ENCODE peak calls at places on chromosome 7, in four cellular contexts. Y is GM23248, X is PC-3, U is neural progenitor cell. H is an unnamed sample.

GRCh38 chr7:99665312-99665759 is 14.5 kb downstream of the CYP3A5 start:
- DNase-seq in Y (no peak), X (no peak), U (no peak), H (no peak)

GRCh38 chr7:147833549-147833948 is 757.0 kb upstream of the C7orf33 start:
- DNase-seq in Y (no peak), X (no peak), U (peak), H (peak)

GRCh38 chr7:51366930-51367613 is 50.5 kb upstream of the COBL start:
- DNase-seq in Y (peak), X (peak), U (peak), H (peak)

GRCh38 chr7:92517626-92518025 is 10.7 kb downstream of the PEX1 start:
- DNase-seq in Y (peak), X (peak), U (no peak), H (no peak)

GRCh38 chr7:39501358-39501757 is 64.8 kb upstream of the YAE1 start:
- DNase-seq in Y (no peak), X (no peak), U (no peak), H (no peak)

GRCh38 chr7:157355784-157356511 is 19.1 kb downstream of the DNAJB6 start:
- DNase-seq in Y (peak), X (peak), U (no peak), H (no peak)

GRCh38 chr7:148699772-148700629 is 1.3 kb downstream of the CUL1 start:
- DNase-seq in Y (peak), X (peak), U (no peak), H (no peak)

GRCh38 chr7:70607281-70607680 is 524.7 kb upstream of the GALNT17 start:
- DNase-seq in Y (no peak), X (no peak), U (no peak), H (no peak)

GRCh38 chr7:98365863-98366561 is 34.9 kb downstream of the BAIAP2L1 start:
- DNase-seq in Y (no peak), X (no peak), U (no peak), H (no peak)

GRCh38 chr7:142357953-142358520 is 100.2 kb upstream of the PRSS58 start:
- DNase-seq in Y (peak), X (peak), U (peak), H (peak)

GRCh38 chr7:78043159-78043558 is 244.6 kb downstream of the PHTF2 start:
- DNase-seq in Y (no peak), X (no peak), U (no peak), H (no peak)

GRCh38 chr7:85682819-85683218 is 496.0 kb upstream of the SEMA3D start:
- DNase-seq in Y (peak), X (no peak), U (no peak), H (no peak)

GRCh38 chr7:28448708-28449107 is 36.4 kb downstream of the CREB5 start:
- DNase-seq in Y (no peak), X (no peak), U (no peak), H (no peak)

GRCh38 chr7:150901160-150902035 is 49.1 kb downstream of the AOC1 start:
- DNase-seq in Y (no peak), X (peak), U (no peak), H (no peak)

GRCh38 chr7:80357530-80357929 is 154.3 kb downstream of the GNAT3 start:
- DNase-seq in Y (peak), X (no peak), U (no peak), H (no peak)

GRCh38 chr7:128268233-128268632 is 27.2 kb downstream of the LEP start:
- DNase-seq in Y (no peak), X (no peak), U (peak), H (no peak)

GRCh38 chr7:107201795-107202450 is 33.1 kb downstream of the HBP1 start:
- DNase-seq in Y (peak), X (peak), U (peak), H (peak)

GRCh38 chr7:150971242-150972048 is 6.7 kb downstream of the KCNH2 start:
- DNase-seq in Y (no peak), X (no peak), U (peak), H (no peak)

GRCh38 chr7:369476-369980 is 79.6 kb downstream of the FOXL3 start:
- DNase-seq in Y (no peak), X (no peak), U (no peak), H (no peak)

GRCh38 chr7:3134715-3135114 is 91.0 kb upstream of the CARD11 start:
- DNase-seq in Y (no peak), X (no peak), U (no peak), H (no peak)

GRCh38 chr7:83466187-83466923 is 182.6 kb downstream of the SEMA3E start:
- DNase-seq in Y (no peak), X (no peak), U (no peak), H (no peak)

GRCh38 chr7:155665957-155666287 is 21.5 kb downstream of the RBM33 start:
- DNase-seq in Y (peak), X (peak), U (no peak), H (no peak)

GRCh38 chr7:141674702-141675101 is 27.3 kb downstream of the DENND11 start:
- DNase-seq in Y (no peak), X (no peak), U (peak), H (peak)

GRCh38 chr7:111438369-111439289 is 123.7 kb downstream of the IMMP2L start:
- DNase-seq in Y (peak), X (peak), U (peak), H (no peak)

GRCh38 chr7:11261470-11261869 is 287.8 kb downstream of the PHF14 start:
- DNase-seq in Y (no peak), X (peak), U (no peak), H (no peak)

GRCh38 chr7:51019891-51020855 is 237.5 kb upstream of the GRB10 start:
- DNase-seq in Y (no peak), X (no peak), U (no peak), H (no peak)

GRCh38 chr7:12403287-12404181 is at the start of gene VWDE:
- DNase-seq in Y (peak), X (peak), U (peak), H (peak)

GRCh38 chr7:73769481-73770001 is 529 bp downstream of the CLDN3 start:
- DNase-seq in Y (no peak), X (peak), U (no peak), H (peak)

GRCh38 chr7:73766556-73767229 is 3.4 kb downstream of the CLDN3 start:
- DNase-seq in Y (no peak), X (no peak), U (peak), H (no peak)

GRCh38 chr7:73770002-73770859 is at the start of gene CLDN3:
- DNase-seq in Y (peak), X (peak), U (peak), H (peak)

GRCh38 chr7:73770860-73771665 is 993 bp upstream of the CLDN3 start:
- DNase-seq in Y (no peak), X (no peak), U (no peak), H (no peak)

GRCh38 chr7:73768661-73769480 is 1.2 kb downstream of the CLDN3 start:
- DNase-seq in Y (peak), X (no peak), U (no peak), H (no peak)
- H3K4me2 ChIP-seq in Y (no peak), X (peak), U (no peak), H (peak)

GRCh38 chr7:101856488-101857357 is 39.3 kb downstream of the CUX1 start:
- DNase-seq in Y (peak), X (peak), U (no peak), H (peak)

GRCh38 chr7:101859411-101860106 is 42.1 kb downstream of the CUX1 start:
- DNase-seq in Y (peak), X (no peak), U (no peak), H (no peak)

GRCh38 chr7:101860316-101861222 is 43.1 kb downstream of the CUX1 start:
- DNase-seq in Y (no peak), X (no peak), U (no peak), H (no peak)

GRCh38 chr7:101857358-101857794 is 40.0 kb downstream of the CUX1 start:
- DNase-seq in Y (no peak), X (no peak), U (no peak), H (no peak)

DNA sequence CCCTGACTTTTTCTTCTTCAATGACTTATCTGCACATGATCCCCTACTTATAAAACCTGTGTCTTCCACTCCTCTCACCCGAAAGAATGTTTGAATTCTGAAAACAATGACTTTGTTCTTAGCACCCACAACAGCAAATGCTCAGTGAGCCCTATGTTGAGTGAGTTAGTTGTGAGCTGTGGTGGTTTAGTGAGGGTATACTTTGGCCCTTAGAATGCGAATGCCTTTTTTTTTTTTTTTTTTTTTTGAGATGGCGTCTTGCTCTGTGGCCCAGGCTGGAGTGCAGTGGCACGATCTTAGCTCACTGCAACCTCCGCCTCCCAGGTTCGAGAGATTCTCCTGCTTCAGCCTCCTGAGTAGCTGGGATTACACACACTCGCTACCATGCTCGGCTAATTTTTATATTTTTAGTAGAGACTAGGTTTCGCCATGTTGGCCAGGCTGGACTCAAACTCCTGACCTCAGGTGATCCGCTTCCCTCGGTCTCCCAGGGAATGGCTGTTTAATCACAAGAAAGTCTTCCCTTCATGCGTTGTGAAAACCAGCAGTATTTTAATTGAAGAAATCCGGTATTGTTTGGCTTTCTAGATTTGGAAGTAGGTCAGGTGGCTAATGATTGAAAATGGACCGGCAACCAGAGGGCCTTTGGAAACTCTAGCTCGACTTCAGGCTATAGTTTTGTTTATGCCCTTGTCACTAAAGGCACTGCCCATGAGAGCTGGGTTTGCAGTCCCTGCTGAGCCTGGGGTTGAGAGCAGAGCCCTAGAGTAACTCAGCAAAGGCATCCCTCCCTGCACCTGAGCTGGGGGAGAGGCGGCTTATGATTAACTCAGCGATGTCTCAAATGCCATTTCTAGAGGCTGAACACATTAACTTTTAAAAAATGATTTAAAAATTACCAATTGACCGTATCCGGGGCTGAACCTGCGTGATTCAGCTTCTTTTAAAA is 41.3 kb downstream of the CUX1 start:
- DNase-seq in Y (no peak), X (no peak), U (no peak), H (no peak)
- H3K4me2 ChIP-seq in Y (no peak), X (no peak), U (no peak), H (no peak)

GRCh38 chr7:124918662-124919061 is 11.0 kb downstream of the POT1 start:
- DNase-seq in Y (no peak), X (no peak), U (no peak), H (no peak)
- H3K4me2 ChIP-seq in Y (no peak), X (no peak), U (no peak), H (no peak)

GRCh38 chr7:2104716-2105115 is 128.0 kb downstream of the MAD1L1 start:
- DNase-seq in Y (peak), X (no peak), U (no peak), H (no peak)
- H3K4me2 ChIP-seq in Y (peak), X (no peak), U (peak), H (no peak)

GRCh38 chr7:135392701-135393100 is 117.2 kb downstream of the CNOT4 start:
- DNase-seq in Y (no peak), X (no peak), U (no peak), H (no peak)
- H3K4me2 ChIP-seq in Y (no peak), X (no peak), U (no peak), H (no peak)

GRCh38 chr7:17422966-17423365 is 124.5 kb downstream of the AHR start:
- DNase-seq in Y (no peak), X (no peak), U (no peak), H (no peak)
- H3K4me2 ChIP-seq in Y (no peak), X (no peak), U (no peak), H (no peak)

GRCh38 chr7:34750636-34751035 is 92.6 kb downstream of the NPSR1 start:
- DNase-seq in Y (no peak), X (no peak), U (no peak), H (no peak)

GRCh38 chr7:34750209-34750608 is 92.2 kb downstream of the NPSR1 start:
- DNase-seq in Y (peak), X (no peak), U (no peak), H (no peak)

GRCh38 chr7:34747176-34747781 is 89.3 kb downstream of the NPSR1 start:
- DNase-seq in Y (no peak), X (no peak), U (no peak), H (no peak)

GRCh38 chr7:34747842-34748241 is 89.8 kb downstream of the NPSR1 start:
- DNase-seq in Y (no peak), X (peak), U (no peak), H (no peak)

DNA sequence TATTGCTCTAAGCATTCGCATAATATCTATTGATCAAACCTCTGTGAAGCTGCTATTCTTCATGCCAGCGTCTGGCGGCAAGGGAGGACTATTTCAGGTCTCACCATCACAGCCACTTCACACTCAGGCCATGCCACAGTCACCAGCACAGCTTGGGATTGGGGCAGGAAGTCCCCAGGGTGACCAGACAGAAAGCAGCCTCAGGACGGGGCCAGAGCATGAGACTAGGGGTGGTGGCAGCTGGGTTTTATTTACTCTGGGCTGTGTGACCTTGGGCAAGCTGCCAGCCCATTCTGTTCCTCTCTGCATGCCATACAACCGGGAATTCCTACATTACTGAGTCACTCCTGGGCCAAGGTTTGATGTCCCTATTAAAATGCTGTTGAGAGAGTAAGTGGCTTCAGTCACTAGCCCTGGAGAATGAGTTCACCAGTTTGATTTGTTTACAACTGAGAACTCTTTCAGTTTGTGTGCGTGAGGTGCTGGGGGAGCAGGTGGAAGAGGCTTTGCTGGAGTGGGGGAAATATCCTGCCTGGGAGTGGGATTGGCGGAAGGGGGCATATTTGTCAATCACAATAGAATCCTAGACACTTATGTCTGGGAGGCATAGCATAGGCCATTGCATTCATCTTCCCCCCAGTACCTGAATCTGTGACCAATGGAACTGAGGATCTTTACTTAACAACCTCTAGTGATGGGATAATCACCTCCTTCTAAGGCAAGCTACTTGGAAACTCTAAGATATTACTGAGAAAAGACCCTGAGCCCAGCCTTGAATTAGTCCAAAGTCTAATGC is 90.4 kb downstream of the NPSR1 start:
- DNase-seq in Y (peak), X (peak), U (no peak), H (peak)
- H3K4me2 ChIP-seq in Y (peak), X (peak), U (no peak), H (no peak)

GRCh38 chr7:101942603-101943210 is 125.3 kb downstream of the CUX1 start:
- DNase-seq in Y (no peak), X (peak), U (no peak), H (no peak)
- H3K4me2 ChIP-seq in Y (peak), X (peak), U (no peak), H (no peak)

DNA sequence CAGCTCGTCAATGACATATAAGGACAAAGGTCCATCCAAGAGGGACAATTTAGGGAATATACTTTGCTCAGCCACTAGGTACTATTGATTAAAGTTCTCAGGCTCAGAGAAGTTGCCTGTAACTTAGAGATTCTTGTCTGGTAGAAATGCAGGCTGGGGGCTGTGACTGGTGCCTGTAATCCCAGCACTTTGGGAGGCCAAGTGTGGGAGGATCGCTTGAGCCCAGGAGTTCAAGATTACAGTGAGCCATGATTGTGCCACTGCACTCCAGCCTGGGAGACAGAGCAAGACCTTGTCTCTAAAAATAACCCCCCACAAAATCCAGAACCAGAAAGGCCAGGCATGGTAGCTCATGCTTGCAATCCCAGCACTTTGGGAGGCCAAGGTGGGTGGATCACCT is 36.2 kb upstream of the ACTR3B start:
- DNase-seq in Y (no peak), X (no peak), U (no peak), H (no peak)
- H3K4me2 ChIP-seq in Y (no peak), X (no peak), U (no peak), H (no peak)

H was measured in H9.